ENCODE peak calls at places on chromosomes 6 and 20, in eight cellular contexts. V is kidney glomerular epithelial cell, G is cardiac muscle cell, C is body of pancreas, W is amniotic epithelial cell, P is T-cell, Q is ELR, H is NCI-H446. D is an unnamed sample.

GRCh38 chr20:3239026-3239866 is at the start of gene SLC4A11:
- DNase-seq in G (peak), P (no peak), Q (peak), C (peak), H (no peak), V (peak), W (peak), D (no peak)

GRCh38 chr6:18405477-18406293 is 18.5 kb downstream of the RNF144B start:
- DNase-seq in Q (peak), C (no peak), V (peak), W (peak), P (no peak), G (peak), H (peak), D (no peak)

GRCh38 chr6:18586133-18586532 is 199.0 kb downstream of the RNF144B start:
- DNase-seq in C (no peak), W (no peak), G (no peak), V (no peak), P (no peak), H (peak), Q (no peak), D (no peak)

GRCh38 chr6:137202078-137202477 is 17.1 kb downstream of the IFNGR1 start:
- DNase-seq in V (no peak), C (no peak), P (no peak), H (no peak), Q (no peak), G (no peak), W (peak), D (no peak)

GRCh38 chr6:133568970-133569889 is 319.7 kb upstream of the TCF21 start:
- DNase-seq in Q (peak), P (no peak), V (peak), G (peak), W (peak), H (peak), C (no peak), D (no peak)

GRCh38 chr6:119350202-119351004 is 842 bp upstream of the MAN1A1 start:
- DNase-seq in Q (peak), G (peak), V (peak), H (peak), C (no peak), W (peak), P (peak), D (peak)

GRCh38 chr6:47153066-47153755 is 111.1 kb upstream of the ADGRF1 start:
- DNase-seq in Q (peak), G (peak), H (no peak), V (peak), P (no peak), W (peak), C (no peak), D (no peak)

GRCh38 chr6:139977887-139978332 is 603.5 kb upstream of the CITED2 start:
- DNase-seq in W (peak), V (peak), C (peak), P (no peak), Q (peak), H (no peak), G (peak), D (no peak)

GRCh38 chr6:156560476-156560875 is 216.7 kb upstream of the ARID1B start:
- DNase-seq in P (no peak), H (no peak), C (no peak), G (no peak), V (no peak), W (no peak), Q (no peak), D (no peak)

GRCh38 chr6:158020272-158020711 is 38.6 kb downstream of the SYNJ2 start:
- DNase-seq in P (no peak), Q (no peak), H (no peak), G (no peak), W (no peak), V (no peak), C (no peak), D (no peak)

GRCh38 chr20:6636209-6637159 is 131.0 kb upstream of the BMP2 start:
- DNase-seq in W (peak), C (peak), G (peak), Q (peak), P (no peak), V (peak), H (peak), D (no peak)

GRCh38 chr6:163965426-163966348 is 551.2 kb downstream of the QKI start:
- DNase-seq in G (no peak), C (no peak), H (no peak), W (no peak), Q (no peak), V (peak), P (no peak), D (no peak)

GRCh38 chr6:142255785-142256184 is 46.0 kb upstream of the ADGRG6 start:
- DNase-seq in W (no peak), V (no peak), P (no peak), G (no peak), Q (no peak), H (no peak), C (no peak), D (no peak)

GRCh38 chr6:139452176-139452876 is 77.9 kb upstream of the CITED2 start:
- DNase-seq in C (no peak), P (no peak), V (no peak), W (no peak), H (no peak), Q (no peak), G (peak), D (no peak)

GRCh38 chr20:3786126-3786484 is 435 bp downstream of the CENPB start:
- DNase-seq in Q (peak), P (peak), V (peak), C (peak), H (peak), W (peak), G (peak), D (peak)

GRCh38 chr6:155143610-155144106 is 120.2 kb upstream of the CLDN20 start:
- DNase-seq in W (no peak), G (peak), H (no peak), P (no peak), V (no peak), C (no peak), Q (no peak), D (no peak)

GRCh38 chr6:145241039-145241438 is 494.3 kb downstream of the EPM2A start:
- DNase-seq in Q (peak), V (no peak), G (peak), W (peak), H (no peak), P (no peak), C (no peak), D (no peak)

GRCh38 chr20:61117725-61118124 is 134.3 kb upstream of the CDH4 start:
- DNase-seq in Q (peak), V (peak), P (no peak), W (peak), H (no peak), G (no peak), C (no peak), D (no peak)

GRCh38 chr6:5287205-5287965 is 26.1 kb downstream of the FARS2 start:
- DNase-seq in G (peak), W (peak), H (no peak), C (no peak), Q (peak), P (no peak), V (peak), D (no peak)

GRCh38 chr6:5249451-5250122 is 11.2 kb downstream of the LYRM4 start:
- DNase-seq in P (no peak), H (no peak), C (no peak), V (peak), G (no peak), W (peak), Q (peak), D (no peak)

GRCh38 chr6:42520786-42521607 is 42.8 kb upstream of the UBR2 start:
- DNase-seq in V (no peak), P (no peak), G (peak), Q (peak), W (peak), C (no peak), H (no peak), D (no peak)

GRCh38 chr6:119073307-119074051 is 5.0 kb downstream of the FAM184A start:
- DNase-seq in W (no peak), Q (no peak), V (no peak), G (no peak), P (no peak), C (no peak), H (no peak), D (no peak)